ENCODE peak calls at places on chromosomes 6 and 20, in four cellular contexts. B, A, Y and H are unnamed samples.
A peak's percentile ranks its signal among the peaks of the same experiment; 100 is the strongest.

GRCh38 chr20:58661298-58662141 is 10.4 kb downstream of the STX16 start:
- DNase-seq in A (no peak), B (no peak), Y (no peak), H (no peak)

GRCh38 chr20:9052136-9052535 is 16.8 kb upstream of the PLCB4 start:
- DNase-seq in Y (no peak), B (no peak), A (no peak), H (no peak)

GRCh38 chr20:49091104-49091503 is 45.0 kb downstream of the CSE1L start:
- DNase-seq in A (no peak), Y (no peak), B (no peak), H (no peak)

GRCh38 chr6:117449549-117450439 is 24.1 kb upstream of the ROS1 start:
- DNase-seq in B (peak; percentile 58), A (peak; percentile 88), Y (peak; percentile 66), H (peak; percentile 66)

GRCh38 chr6:37696841-37697735 is 595 bp downstream of the MDGA1 start:
- DNase-seq in Y (no peak), B (no peak), A (peak; percentile 22), H (no peak)

GRCh38 chr6:35084511-35085203 is 56.5 kb downstream of the TCP11 start:
- DNase-seq in B (no peak), A (no peak), Y (no peak), H (no peak)

GRCh38 chr6:105164418-105164817 is 15.4 kb downstream of the POPDC3 start:
- DNase-seq in B (peak; percentile 7), Y (no peak), A (peak; percentile 16), H (no peak)

GRCh38 chr6:91088976-91089375 is 502.1 kb upstream of the MAP3K7 start:
- DNase-seq in Y (no peak), A (no peak), B (no peak), H (no peak)

GRCh38 chr20:31678389-31679356 is 41.0 kb downstream of the COX4I2 start:
- DNase-seq in B (no peak), Y (peak; percentile 86), A (no peak), H (no peak)

GRCh38 chr20:2687514-2687913 is 5.1 kb upstream of the EBF4 start:
- DNase-seq in B (no peak), A (no peak), Y (no peak), H (no peak)
- H3K4me3 ChIP-seq in B (no peak overlapping the region), A (no peak overlapping the region), Y (no peak overlapping the region), H (no peak overlapping the region)

GRCh38 chr6:31476515-31477139 is 21.3 kb upstream of the MICB start:
- DNase-seq in Y (no peak), B (no peak), A (no peak), H (no peak)
- TF ChIP-seq CTCF in Y (no peak), B (no peak), A (no peak), H (no peak)

GRCh38 chr6:89357390-89357789 is 4.9 kb upstream of the UBE2J1 start:
- DNase-seq in Y (no peak), B (no peak), A (no peak), H (no peak)
- H3K4me3 ChIP-seq in Y (no peak overlapping the region), B (peak overlapping the region; percentile 35), A (no peak overlapping the region), H (no peak overlapping the region)

DNA sequence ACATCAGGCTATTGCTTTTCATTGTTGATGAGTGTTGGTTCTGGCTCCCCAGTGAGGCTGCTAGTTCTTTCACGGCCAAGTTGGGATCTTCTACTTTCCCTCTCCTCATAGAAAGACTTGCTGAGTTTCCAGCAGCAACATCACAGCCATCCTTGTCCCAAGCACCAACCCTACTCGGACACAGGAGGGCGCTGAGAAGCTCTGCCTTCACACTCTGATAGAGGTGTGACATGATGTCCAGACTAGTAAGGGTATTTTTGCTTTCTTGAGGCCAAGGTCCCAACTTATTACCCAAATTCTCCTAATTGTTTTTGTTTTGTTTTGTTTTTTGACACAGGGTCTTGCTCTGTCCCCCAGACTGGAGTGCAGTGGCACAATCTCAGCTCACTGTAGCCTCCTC is 3.0 kb upstream of the GCM1 start:
- DNase-seq in A (no peak), B (no peak), Y (peak; percentile 40), H (no peak)
- TF ChIP-seq CTCF in A (peak; percentile 21), B (no peak), Y (peak; percentile 62), H (peak; percentile 43)

DNA sequence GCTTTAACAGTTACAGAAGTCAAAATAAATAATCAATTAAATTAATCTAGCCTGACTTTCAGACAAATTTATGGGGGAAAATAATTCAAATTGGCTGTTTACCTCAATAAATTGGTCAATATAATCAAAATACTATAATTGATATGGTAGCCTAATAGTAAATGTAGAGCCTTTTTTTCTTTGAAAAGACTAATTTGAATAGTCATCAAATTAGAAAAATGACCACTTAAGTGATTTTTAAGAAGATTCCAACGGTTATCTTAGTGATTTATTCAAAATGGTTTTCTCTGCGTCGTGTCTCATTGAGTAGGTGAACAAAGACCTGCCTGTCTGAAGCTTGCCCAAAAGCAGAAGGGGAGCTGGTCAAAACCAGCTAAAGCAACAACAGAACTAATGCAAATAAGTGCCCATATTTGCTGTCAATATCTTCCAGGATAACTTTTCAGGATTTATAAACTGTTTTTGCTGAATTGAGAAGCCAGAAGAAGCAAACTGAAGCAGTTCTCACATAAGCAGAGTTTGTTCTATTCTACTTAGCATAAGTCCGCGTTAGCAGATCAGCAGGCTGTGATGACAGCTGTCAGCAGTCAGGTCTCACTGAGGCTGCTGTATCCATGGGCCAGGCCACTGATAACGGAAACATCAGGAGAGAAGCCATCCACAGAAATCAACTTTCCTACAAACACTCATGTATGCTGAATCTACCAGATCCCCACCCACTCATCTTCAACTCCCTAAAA is 7.0 kb downstream of the RCAN2 start:
- DNase-seq in Y (no peak), A (no peak), B (peak; percentile 42), H (no peak)
- H3K4me3 ChIP-seq in Y (no peak overlapping the region), A (no peak overlapping the region), B (no peak overlapping the region), H (no peak overlapping the region)

DNA sequence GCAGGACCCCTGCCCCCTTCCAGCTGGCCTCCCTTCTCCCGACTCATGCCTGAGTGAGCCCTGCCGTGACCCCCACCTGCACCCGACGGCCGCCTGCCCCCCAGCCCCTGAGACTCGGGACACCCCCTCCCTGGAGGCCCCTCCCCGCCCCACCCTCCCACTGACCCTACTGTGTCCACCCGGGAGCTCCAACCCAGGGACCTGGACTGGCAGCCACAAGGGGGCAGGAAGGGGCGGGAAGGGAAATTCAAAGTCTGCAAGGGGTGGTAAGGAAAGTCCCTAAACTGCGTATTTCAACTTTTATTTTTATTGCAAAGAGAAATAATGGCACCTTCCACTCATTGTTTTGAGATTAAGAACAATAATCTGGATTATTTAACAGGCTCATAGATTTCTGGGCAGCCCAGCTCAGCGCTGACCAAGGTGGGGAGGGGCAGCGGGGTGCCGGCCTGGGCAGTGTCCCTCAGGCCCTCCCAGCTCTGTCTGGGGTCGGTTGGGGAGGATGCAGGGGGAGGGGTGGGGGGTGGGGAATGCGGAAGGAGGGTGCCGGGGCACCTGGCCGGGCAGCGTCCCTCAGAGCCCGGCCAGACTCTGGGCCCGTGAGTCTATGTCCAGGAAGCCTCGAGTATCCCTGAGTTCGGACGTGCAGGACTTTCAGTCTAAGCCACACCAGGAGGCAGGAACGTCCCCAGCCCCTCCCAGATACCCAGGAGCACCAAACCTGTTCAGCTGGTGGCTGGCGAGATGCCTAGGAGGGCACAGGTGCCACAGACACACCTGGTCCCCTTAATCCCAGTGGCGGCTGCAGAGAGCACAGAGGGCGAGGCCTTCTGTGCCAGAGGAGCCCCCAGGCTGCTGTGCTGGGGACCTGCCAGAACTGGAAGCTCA is 1.3 kb upstream of the PTK6 start:
- DNase-seq in B (no peak), Y (peak; percentile 67), A (no peak), H (no peak)
- TF ChIP-seq CTCF in B (no peak), Y (no peak), A (no peak), H (no peak)

DNA sequence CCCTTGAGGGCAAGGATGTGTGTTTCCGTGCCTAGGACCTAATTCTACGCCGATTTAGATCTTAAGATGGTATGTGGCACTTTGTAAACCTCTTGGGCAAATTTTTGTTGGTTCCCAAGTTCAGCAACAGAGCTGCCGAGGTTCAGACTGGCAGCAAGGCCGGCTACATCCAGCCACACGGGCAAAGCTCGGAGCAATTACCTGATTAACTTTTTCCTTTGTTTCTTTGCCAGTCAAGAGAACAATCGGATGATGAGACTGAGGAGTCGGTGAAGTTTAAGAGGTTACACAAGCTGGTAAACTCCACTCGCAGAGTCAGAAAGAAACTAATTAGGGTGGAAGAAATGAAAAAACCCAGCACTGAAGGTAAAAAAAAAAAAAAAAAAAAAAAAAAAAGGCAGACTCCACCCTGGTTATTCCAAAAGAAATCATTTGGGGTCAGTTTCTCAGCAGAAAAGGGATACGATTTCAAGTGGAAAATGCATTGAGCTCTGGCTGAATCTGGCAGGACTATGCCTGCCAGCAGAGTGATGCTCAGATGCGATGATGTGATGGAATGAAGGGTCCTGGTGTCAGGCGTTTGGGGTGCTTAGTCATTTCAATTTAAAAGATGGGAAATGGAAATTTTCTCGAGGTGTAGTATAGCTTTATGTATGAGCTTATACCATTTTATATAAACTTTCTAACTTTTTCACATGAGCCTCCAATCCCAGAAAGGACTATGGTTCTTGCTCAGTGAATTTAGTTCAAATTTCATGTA is 171.6 kb downstream of the SASH1 start:
- DNase-seq in B (no peak), Y (no peak), A (no peak), H (no peak)
- H3K4me3 ChIP-seq in B (no peak overlapping the region), Y (no peak overlapping the region), A (no peak overlapping the region), H (peak overlapping the region; percentile 31)